ENCODE peak calls at places on chromosomes 2 and 18, in nine cellular contexts. K, S, R, B, X, Q, M, J and T are unnamed samples.

GRCh38 chr18:37532917-37533316 is 32.7 kb downstream of the CELF4 start:
- DNase-seq in Q (no peak), S (no peak), X (no peak), K (no peak), J (no peak), B (no peak), M (no peak), R (no peak), T (no peak)

GRCh38 chr2:96391828-96392200 is 56.2 kb downstream of the NCAPH start:
- DNase-seq in X (no peak), M (no peak), K (no peak), R (no peak), S (no peak), B (no peak), J (no peak), Q (no peak), T (no peak)

GRCh38 chr18:50653402-50654093 is 93.7 kb downstream of the MAPK4 start:
- DNase-seq in X (no peak), Q (no peak), J (no peak), K (no peak), S (no peak), M (no peak), B (peak), R (no peak), T (no peak)

GRCh38 chr2:240507060-240507777 is 50.6 kb downstream of the ANKMY1 start:
- DNase-seq in X (no peak), S (peak), B (no peak), R (no peak), J (no peak), K (peak), M (no peak), Q (no peak), T (no peak)

GRCh38 chr2:44649426-44649825 is 287.7 kb downstream of the CAMKMT start:
- DNase-seq in S (no peak), J (no peak), B (no peak), X (no peak), R (no peak), M (peak), K (no peak), Q (no peak), T (no peak)

GRCh38 chr2:12982149-12982584 is 265.4 kb downstream of the TRIB2 start:
- DNase-seq in M (peak), B (no peak), J (no peak), R (peak), S (peak), K (no peak), Q (no peak), X (no peak), T (no peak)

GRCh38 chr2:26245231-26245732 is 543 bp downstream of the HADHB start:
- DNase-seq in K (peak), B (peak), Q (peak), X (no peak), M (no peak), R (no peak), S (peak), J (no peak), T (peak)

GRCh38 chr18:49100226-49100968 is 149.6 kb upstream of the SMAD7 start:
- DNase-seq in R (no peak), S (no peak), K (peak), Q (no peak), J (peak), X (no peak), M (peak), B (no peak), T (no peak)

GRCh38 chr2:136246086-136246669 is 128.2 kb upstream of the CXCR4 start:
- DNase-seq in B (no peak), J (peak), S (peak), Q (no peak), M (peak), K (peak), R (no peak), X (peak), T (no peak)

GRCh38 chr2:184304006-184304405 is 294.3 kb upstream of the ZNF804A start:
- DNase-seq in Q (no peak), M (no peak), X (no peak), K (no peak), J (no peak), S (no peak), R (no peak), B (no peak), T (no peak)

GRCh38 chr2:170369894-170370293 is 191.9 kb downstream of the MYO3B start:
- DNase-seq in M (peak), S (peak), Q (no peak), J (no peak), X (no peak), K (peak), B (no peak), R (no peak), T (peak)

GRCh38 chr2:85925216-85925671 is 36.5 kb upstream of the ST3GAL5 start:
- DNase-seq in K (no peak), M (no peak), R (no peak), S (no peak), J (no peak), Q (no peak), X (no peak), B (no peak), T (no peak)

GRCh38 chr2:21642647-21643046 is 518.9 kb downstream of the TDRD15 start:
- DNase-seq in B (no peak), M (no peak), Q (no peak), X (no peak), S (no peak), R (no peak), K (peak), J (no peak), T (no peak)

GRCh38 chr2:240507778-240508251 is 50.0 kb downstream of the ANKMY1 start:
- DNase-seq in K (peak), X (no peak), S (peak), B (no peak), Q (no peak), R (no peak), J (no peak), M (no peak), T (no peak)

GRCh38 chr2:195363496-195363895 is 293.5 kb upstream of the SLC39A10 start:
- DNase-seq in X (no peak), S (no peak), J (no peak), K (no peak), R (no peak), B (no peak), M (no peak), Q (no peak), T (no peak)

GRCh38 chr2:74908763-74909444 is 49.5 kb upstream of the POLE4 start:
- DNase-seq in K (no peak), Q (no peak), J (peak), M (peak), X (peak), S (peak), R (no peak), B (no peak), T (peak)

GRCh38 chr2:6392966-6393365 is 472.7 kb downstream of the CMPK2 start:
- DNase-seq in B (no peak), S (no peak), Q (no peak), X (no peak), J (no peak), M (no peak), K (no peak), R (no peak), T (no peak)

GRCh38 chr2:19102696-19103403 is 255.6 kb downstream of the OSR1 start:
- DNase-seq in Q (no peak), S (no peak), B (no peak), M (no peak), R (no peak), X (no peak), J (no peak), K (no peak), T (no peak)

GRCh38 chr18:45637546-45638327 is 22.5 kb downstream of the SLC14A2 start:
- DNase-seq in K (no peak), M (no peak), B (no peak), X (no peak), S (no peak), R (no peak), Q (no peak), J (no peak), T (no peak)

GRCh38 chr18:23191952-23192662 is 56.8 kb downstream of the CABLES1 start:
- DNase-seq in J (no peak), B (peak), R (peak), S (peak), M (peak), X (no peak), K (peak), Q (peak), T (peak)

GRCh38 chr2:28610583-28611201 is 114.8 kb downstream of the PLB1 start:
- DNase-seq in R (no peak), X (no peak), S (no peak), M (peak), K (peak), J (peak), B (no peak), Q (no peak), T (peak)

GRCh38 chr2:39416172-39416571 is 20.9 kb downstream of the MAP4K3 start:
- DNase-seq in K (no peak), B (no peak), R (peak), M (peak), X (no peak), J (no peak), Q (no peak), S (no peak), T (no peak)

GRCh38 chr2:111617299-111617803 is 266.6 kb downstream of the ANAPC1 start:
- DNase-seq in S (no peak), Q (no peak), X (no peak), J (peak), K (no peak), M (no peak), B (no peak), R (no peak), T (peak)

GRCh38 chr18:31649894-31650719 is 34.3 kb downstream of the B4GALT6 start:
- DNase-seq in X (no peak), Q (no peak), J (no peak), K (no peak), B (no peak), S (no peak), M (no peak), R (no peak), T (no peak)

GRCh38 chr2:240953426-240954425 is 44.7 kb upstream of the SNED1 start:
- DNase-seq in S (peak), Q (no peak), J (no peak), M (no peak), R (no peak), B (peak), K (no peak), X (no peak), T (no peak)

GRCh38 chr2:13616656-13617055 is 899.9 kb downstream of the TRIB2 start:
- DNase-seq in Q (peak), X (no peak), K (no peak), J (no peak), S (no peak), B (no peak), R (no peak), M (no peak), T (no peak)

GRCh38 chr2:220000080-220000479 is 372.6 kb downstream of the SLC4A3 start:
- DNase-seq in K (no peak), B (no peak), J (no peak), Q (no peak), M (peak), X (no peak), S (no peak), R (no peak), T (no peak)

GRCh38 chr2:8515864-8516533 is 165.9 kb upstream of the ID2 start:
- DNase-seq in R (no peak), X (no peak), K (no peak), S (no peak), Q (no peak), J (no peak), M (no peak), B (no peak), T (no peak)

GRCh38 chr2:178825183-178825582 is 18.0 kb upstream of the TTN start:
- DNase-seq in J (no peak), Q (no peak), M (peak), X (no peak), K (no peak), R (no peak), S (no peak), B (no peak), T (no peak)

GRCh38 chr2:71801969-71802368 is 345.7 kb downstream of the CYP26B1 start:
- DNase-seq in J (peak), B (peak), Q (peak), S (peak), M (peak), R (no peak), K (peak), X (peak), T (no peak)

GRCh38 chr2:167183916-167184315 is 295.6 kb downstream of the XIRP2 start:
- DNase-seq in Q (no peak), K (no peak), X (no peak), J (no peak), S (no peak), M (no peak), R (no peak), B (no peak), T (no peak)

GRCh38 chr18:47964086-47964485 is 33.6 kb upstream of the SMAD2 start:
- DNase-seq in K (no peak), Q (no peak), M (no peak), X (no peak), B (no peak), J (no peak), S (no peak), R (no peak), T (no peak)

GRCh38 chr18:75090336-75090735 is 118.6 kb downstream of the PTGR3 start:
- DNase-seq in J (no peak), R (no peak), B (no peak), S (no peak), K (no peak), M (no peak), X (no peak), Q (no peak), T (no peak)

GRCh38 chr2:180240774-180241173 is 233.7 kb upstream of the CWC22 start:
- DNase-seq in R (no peak), K (peak), M (peak), B (no peak), S (no peak), J (peak), X (no peak), Q (no peak), T (peak)

GRCh38 chr2:86286518-86286917 is 50.9 kb downstream of the REEP1 start:
- DNase-seq in Q (no peak), M (no peak), R (no peak), X (no peak), K (no peak), B (no peak), S (peak), J (no peak), T (no peak)

GRCh38 chr2:231820786-231821303 is 34.6 kb downstream of the COPS7B start:
- DNase-seq in Q (no peak), R (no peak), K (no peak), X (no peak), B (no peak), M (no peak), S (no peak), J (no peak), T (no peak)

GRCh38 chr2:38376346-38376682 is 759 bp downstream of the ATL2 start:
- DNase-seq in S (no peak), X (no peak), B (no peak), K (peak), J (no peak), M (peak), Q (no peak), R (no peak), T (peak)

GRCh38 chr2:115183144-115183543 is 740.7 kb downstream of the DPP10 start:
- DNase-seq in X (no peak), J (no peak), Q (no peak), S (no peak), R (no peak), K (no peak), B (no peak), M (no peak), T (no peak)
- TF ChIP-seq CTCF in X (no peak), J (no peak), Q (no peak), S (no peak), R (no peak), K (no peak), B (no peak), M (no peak), T (no peak)

DNA sequence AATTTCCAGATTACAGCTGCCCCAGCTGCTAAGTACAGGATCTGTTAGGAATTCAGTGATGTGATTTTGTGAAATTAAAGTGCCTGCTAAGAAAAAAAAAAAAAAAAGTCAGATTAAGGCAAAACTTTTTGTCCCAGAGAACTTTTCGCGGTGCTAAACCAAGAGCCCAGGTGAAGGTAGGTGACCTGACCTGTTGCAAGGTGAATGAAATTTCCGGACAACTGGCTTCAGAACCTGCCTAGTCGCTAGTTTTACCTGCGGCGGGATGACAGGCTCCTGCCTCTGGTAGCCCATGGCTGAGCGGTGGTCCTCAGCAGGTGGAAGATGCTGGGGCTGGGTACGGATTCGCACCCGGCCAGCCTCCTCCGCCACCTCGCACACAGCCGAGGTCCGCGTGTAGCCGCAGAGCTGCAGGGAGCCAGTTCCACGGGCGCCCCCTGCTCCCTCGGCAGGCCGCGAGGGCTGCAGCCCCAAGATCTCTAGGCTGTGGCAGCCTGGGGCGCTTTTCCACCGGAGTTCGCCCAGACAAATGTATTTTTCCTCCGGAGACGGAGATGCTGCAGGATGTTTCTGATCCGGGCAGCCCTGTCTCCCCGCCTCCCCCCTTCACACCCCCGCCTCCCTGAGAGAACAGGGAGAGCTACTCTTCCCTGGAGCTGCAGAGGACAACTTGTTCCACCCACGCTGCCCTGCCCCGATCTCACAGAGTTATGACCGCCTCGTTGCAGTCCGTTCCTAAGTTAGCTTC is at the start of gene SLC38A11:
- DNase-seq in S (peak), J (peak), R (no peak), M (peak), B (peak), X (peak), Q (peak), K (peak), T (no peak)
- TF ChIP-seq CTCF in S (no peak), J (no peak), R (peak), M (no peak), B (peak), X (no peak), Q (no peak), K (no peak), T (no peak)

GRCh38 chr2:53424902-53425301 is 342.7 kb upstream of the CHAC2 start:
- DNase-seq in J (no peak), M (no peak), Q (no peak), K (no peak), S (no peak), R (no peak), B (no peak), X (no peak), T (no peak)

GRCh38 chr2:53417385-53417784 is 350.2 kb upstream of the CHAC2 start:
- DNase-seq in X (no peak), R (no peak), B (no peak), K (no peak), M (no peak), J (no peak), S (no peak), Q (no peak), T (no peak)

DNA sequence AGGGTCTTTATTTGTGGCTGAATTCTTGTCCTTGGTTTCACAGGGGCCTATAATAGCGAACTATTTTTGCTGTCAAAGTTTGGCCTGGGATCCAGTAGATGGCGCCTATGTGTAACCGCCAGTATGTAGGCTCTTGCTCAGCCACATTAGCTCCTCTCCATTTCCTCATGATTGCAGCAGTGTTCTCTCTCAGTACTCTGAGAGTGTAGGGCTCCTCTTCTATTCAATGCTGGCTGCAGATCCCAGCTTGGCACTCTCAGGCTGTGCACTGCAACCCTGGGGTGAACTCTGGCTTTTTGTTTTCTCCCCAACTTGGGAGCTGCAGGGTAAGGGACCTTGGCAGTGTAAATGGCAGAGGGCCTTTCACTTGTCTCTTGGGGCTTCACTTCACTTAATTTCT is 344.6 kb upstream of the CHAC2 start:
- DNase-seq in M (peak), B (no peak), S (peak), J (peak), Q (peak), K (peak), X (peak), R (no peak), T (peak)
- TF ChIP-seq CTCF in M (peak), B (peak), S (peak), J (no peak), Q (peak), K (peak), X (peak), R (peak), T (peak)

DNA sequence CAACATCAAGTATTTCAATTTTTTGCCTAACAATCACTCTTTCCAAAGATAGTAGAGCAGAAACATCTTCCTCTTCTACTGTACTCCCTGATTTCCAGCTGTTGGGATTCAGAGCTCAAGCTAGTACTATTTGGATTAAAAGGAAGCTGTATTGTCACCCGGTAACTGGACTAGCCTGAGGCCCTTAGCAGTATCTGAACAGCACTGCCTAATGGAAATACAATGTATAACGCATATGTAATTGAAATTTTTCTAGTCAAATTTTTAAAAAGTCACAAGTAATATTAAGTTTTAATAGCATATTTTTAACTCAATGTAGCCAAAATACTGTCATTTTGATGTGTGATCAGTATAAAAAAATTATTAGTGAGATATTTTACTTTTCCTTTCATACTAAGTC is 86.1 kb downstream of the COX7A2L start:
- DNase-seq in X (no peak), B (no peak), K (no peak), M (no peak), J (no peak), S (peak), R (no peak), Q (no peak), T (no peak)
- TF ChIP-seq CTCF in X (no peak), B (no peak), K (no peak), M (no peak), J (no peak), S (no peak), R (no peak), Q (no peak), T (no peak)

DNA sequence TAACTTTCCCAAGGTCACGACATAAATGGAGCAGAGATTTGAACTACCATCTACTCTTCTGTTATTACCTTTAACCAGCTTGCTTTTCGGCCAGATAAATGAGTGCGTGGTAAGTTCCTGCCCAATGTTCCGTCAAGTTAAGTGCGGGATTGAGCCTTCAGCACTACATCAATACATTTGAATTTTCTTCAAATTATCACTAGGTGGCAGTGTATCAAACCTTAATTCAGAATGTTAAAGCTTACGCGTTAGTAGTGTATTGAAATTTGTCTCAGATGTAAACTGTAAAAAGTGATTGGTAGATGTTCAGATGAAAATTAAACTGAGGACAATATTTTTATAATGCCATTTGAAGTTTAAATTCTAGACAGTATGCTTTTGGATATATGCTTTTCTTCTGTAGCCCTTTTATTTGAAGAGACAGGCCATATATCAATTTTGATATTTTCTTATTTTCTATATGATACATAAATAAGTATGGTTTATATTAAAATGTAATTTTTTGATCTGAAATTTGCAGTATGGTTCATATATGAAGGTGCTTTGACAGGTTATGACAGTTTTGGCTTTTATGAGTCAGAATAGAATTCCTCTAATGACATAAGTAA is 681.3 kb downstream of the ADCYAP1 start:
- DNase-seq in M (peak), S (peak), R (peak), J (no peak), X (peak), Q (no peak), B (no peak), K (peak), T (peak)
- TF ChIP-seq CTCF in M (peak), S (peak), R (peak), J (peak), X (peak), Q (peak), B (peak), K (peak), T (peak)